ENCODE peak calls at places on chromosomes 7 and 10, in five cellular contexts. U, E, K, I and M are unnamed samples.
A peak's percentile ranks its signal among the peaks of the same experiment; 100 is the strongest.

GRCh38 chr7:82234457-82235049 is 209.0 kb downstream of the CACNA2D1 start:
- DNase-seq in U (peak; percentile 20), E (peak; percentile 49), K (no peak), I (no peak), M (no peak)

GRCh38 chr10:79403441-79404230 is 41.8 kb downstream of the ZCCHC24 start:
- DNase-seq in U (peak; percentile 42), E (no peak), K (no peak), I (no peak), M (no peak)

GRCh38 chr10:12707461-12708185 is 293.9 kb downstream of the CCDC3 start:
- DNase-seq in U (peak; percentile 98), E (peak; percentile 27), K (no peak), I (peak; percentile 97), M (peak; percentile 74)

GRCh38 chr10:19811517-19811916 is 4.7 kb upstream of the PLXDC2 start:
- DNase-seq in U (peak; percentile 28), E (peak; percentile 21), K (no peak), I (peak; percentile 41), M (no peak)

GRCh38 chr7:55054252-55054651 is 35.4 kb downstream of the EGFR start:
- DNase-seq in U (no peak), E (no peak), K (no peak), I (no peak), M (no peak)

GRCh38 chr10:118980870-118981269 is 48.6 kb upstream of the NANOS1 start:
- DNase-seq in U (no peak), E (no peak), K (no peak), I (no peak), M (no peak)

GRCh38 chr10:102628451-102628911 is 15.8 kb upstream of the TRIM8 start:
- DNase-seq in U (no peak), E (no peak), K (no peak), I (no peak), M (no peak)

GRCh38 chr7:12801107-12801506 is 113.7 kb downstream of the ARL4A start:
- DNase-seq in U (no peak), E (no peak), K (no peak), I (no peak), M (no peak)

GRCh38 chr7:134429481-134429880 is 29.4 kb downstream of the AKR1B1 start:
- DNase-seq in U (no peak), E (peak; percentile 77), K (no peak), I (no peak), M (no peak)

GRCh38 chr7:77467453-77467852 is 51.3 kb upstream of the GSAP start:
- DNase-seq in U (no peak), E (no peak), K (peak; percentile 39), I (no peak), M (no peak)

GRCh38 chr7:34341331-34341730 is 316.7 kb upstream of the NPSR1 start:
- DNase-seq in U (peak; percentile 68), E (no peak), K (no peak), I (no peak), M (no peak)

GRCh38 chr10:132499367-132499685 is 38.3 kb upstream of the INPP5A start:
- DNase-seq in U (no peak), E (no peak), K (no peak), I (no peak), M (no peak)

GRCh38 chr10:132498562-132499366 is 38.8 kb upstream of the INPP5A start:
- DNase-seq in U (no peak), E (no peak), K (no peak), I (no peak), M (no peak)

GRCh38 chr10:132497083-132497680 is 40.4 kb upstream of the INPP5A start:
- DNase-seq in U (no peak), E (no peak), K (no peak), I (no peak), M (no peak)

GRCh38 chr10:132496360-132497082 is 41.1 kb upstream of the INPP5A start:
- DNase-seq in U (no peak), E (no peak), K (no peak), I (no peak), M (no peak)

GRCh38 chr10:132497788-132498561 is 39.6 kb upstream of the INPP5A start:
- DNase-seq in U (no peak), E (no peak), K (no peak), I (no peak), M (no peak)
- H3K4me3 ChIP-seq in U (no peak overlapping the region), E (no peak overlapping the region), K (no peak overlapping the region), I (no peak overlapping the region), M (no peak overlapping the region)

DNA sequence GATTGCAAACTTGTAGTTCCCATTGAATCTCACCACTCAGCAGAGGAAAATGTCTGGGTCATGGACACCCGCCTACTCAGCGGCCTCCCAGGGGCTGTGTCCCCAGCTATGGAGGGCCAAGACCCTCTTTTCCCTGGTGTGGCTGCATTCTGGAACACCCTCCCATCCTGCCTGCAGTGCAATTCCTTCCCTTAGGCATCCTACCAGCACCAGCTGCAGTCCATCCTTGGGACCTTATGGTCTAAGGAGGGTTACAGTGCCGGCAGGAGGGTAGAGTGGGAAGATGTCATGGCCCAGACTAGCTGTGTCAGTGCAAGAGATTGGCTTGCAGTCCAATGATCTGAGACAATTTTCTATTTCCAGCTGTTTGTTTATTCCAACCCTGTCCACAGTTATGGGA is 92.4 kb downstream of the WDFY4 start:
- DNase-seq in U (no peak), E (no peak), K (no peak), I (no peak), M (no peak)
- H3K4me3 ChIP-seq in U (no peak overlapping the region), E (no peak overlapping the region), K (no peak overlapping the region), I (no peak overlapping the region), M (no peak overlapping the region)

GRCh38 chr10:22229756-22230330 is 12.0 kb upstream of the EBLN1 start:
- DNase-seq in U (no peak), E (no peak), K (no peak), I (no peak), M (no peak)

GRCh38 chr10:22231260-22231659 is 13.4 kb upstream of the EBLN1 start:
- DNase-seq in U (no peak), E (no peak), K (no peak), I (no peak), M (no peak)

GRCh38 chr10:22228167-22228938 is 10.5 kb upstream of the EBLN1 start:
- DNase-seq in U (no peak), E (no peak), K (no peak), I (no peak), M (no peak)

GRCh38 chr10:22230331-22230833 is 12.6 kb upstream of the EBLN1 start:
- DNase-seq in U (peak; percentile 61), E (peak; percentile 58), K (no peak), I (peak; percentile 51), M (peak; percentile 16)

DNA sequence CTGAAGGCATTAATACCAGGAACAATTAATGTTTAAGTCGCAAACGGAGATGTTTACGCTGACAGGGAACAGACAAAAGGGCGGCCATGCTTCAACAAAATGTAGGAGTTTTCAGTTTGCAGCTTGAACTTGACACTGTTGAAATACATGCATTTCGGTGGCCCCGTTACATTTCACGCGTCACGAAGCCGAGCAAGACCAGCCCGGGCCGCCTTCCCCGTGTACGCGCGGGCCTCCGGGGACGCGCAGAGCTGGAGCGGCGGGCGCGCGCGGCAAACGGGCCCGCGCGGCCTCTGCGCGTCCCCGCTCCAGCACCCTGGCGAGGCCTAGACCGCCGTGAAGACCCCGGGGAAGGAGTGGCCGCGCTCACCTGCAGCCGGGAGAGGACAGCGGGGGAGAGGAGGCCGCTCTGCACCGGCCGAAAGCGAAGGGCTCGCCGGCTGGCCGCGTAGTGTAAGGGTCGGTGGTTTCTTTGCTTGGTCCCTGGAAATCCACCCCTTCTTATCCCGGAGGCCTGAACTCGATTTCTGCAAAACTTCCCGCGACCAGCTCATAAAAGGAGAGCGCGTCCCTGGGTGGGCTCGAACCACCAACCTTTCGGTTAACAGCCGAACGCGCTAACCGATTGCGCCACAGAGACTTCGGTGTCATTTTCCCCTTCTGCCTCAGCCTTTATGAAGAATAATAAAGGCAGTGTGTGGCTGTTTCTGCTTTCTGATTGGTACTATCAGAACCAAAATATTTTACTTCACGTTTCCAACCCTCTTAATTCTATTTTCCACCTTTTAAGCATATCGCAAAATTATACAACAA is 11.3 kb upstream of the EBLN1 start:
- DNase-seq in U (peak; percentile 88), E (peak; percentile 82), K (peak; percentile 87), I (peak; percentile 90), M (peak; percentile 74)
- H3K4me3 ChIP-seq in U (peak overlapping the region; percentile 80), E (peak overlapping the region; percentile 52), K (peak overlapping the region; percentile 55), I (peak overlapping the region; percentile 72), M (peak overlapping the region; percentile 62)

DNA sequence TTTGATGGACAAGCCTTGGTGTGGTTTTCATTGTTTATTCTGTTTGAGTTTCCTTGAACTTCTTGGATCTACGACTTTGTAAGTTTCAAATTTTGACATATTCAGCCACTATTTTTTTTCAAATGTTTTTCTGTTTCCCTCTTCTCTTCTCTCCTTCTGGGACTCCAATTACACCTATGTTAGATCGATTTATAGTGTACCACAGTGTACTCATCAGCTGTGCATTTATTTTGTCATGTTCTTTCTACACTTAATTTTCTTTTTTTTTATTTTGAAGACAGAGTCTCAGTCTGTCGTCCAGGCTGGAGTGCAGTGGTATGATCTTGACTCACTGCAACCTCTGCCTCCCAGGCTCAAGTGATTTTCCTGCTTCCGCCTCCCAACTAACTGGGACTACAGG is 16.2 kb downstream of the OLAH start:
- DNase-seq in U (no peak), E (no peak), K (no peak), I (no peak), M (no peak)
- H3K4me3 ChIP-seq in U (no peak overlapping the region), E (no peak overlapping the region), K (no peak overlapping the region), I (no peak overlapping the region), M (no peak overlapping the region)

GRCh38 chr7:101803203-101804086 is 14.0 kb upstream of the CUX1 start:
- DNase-seq in U (no peak), E (no peak), K (no peak), I (no peak), M (no peak)
- H3K4me3 ChIP-seq in U (no peak overlapping the region), E (no peak overlapping the region), K (no peak overlapping the region), I (no peak overlapping the region), M (no peak overlapping the region)

DNA sequence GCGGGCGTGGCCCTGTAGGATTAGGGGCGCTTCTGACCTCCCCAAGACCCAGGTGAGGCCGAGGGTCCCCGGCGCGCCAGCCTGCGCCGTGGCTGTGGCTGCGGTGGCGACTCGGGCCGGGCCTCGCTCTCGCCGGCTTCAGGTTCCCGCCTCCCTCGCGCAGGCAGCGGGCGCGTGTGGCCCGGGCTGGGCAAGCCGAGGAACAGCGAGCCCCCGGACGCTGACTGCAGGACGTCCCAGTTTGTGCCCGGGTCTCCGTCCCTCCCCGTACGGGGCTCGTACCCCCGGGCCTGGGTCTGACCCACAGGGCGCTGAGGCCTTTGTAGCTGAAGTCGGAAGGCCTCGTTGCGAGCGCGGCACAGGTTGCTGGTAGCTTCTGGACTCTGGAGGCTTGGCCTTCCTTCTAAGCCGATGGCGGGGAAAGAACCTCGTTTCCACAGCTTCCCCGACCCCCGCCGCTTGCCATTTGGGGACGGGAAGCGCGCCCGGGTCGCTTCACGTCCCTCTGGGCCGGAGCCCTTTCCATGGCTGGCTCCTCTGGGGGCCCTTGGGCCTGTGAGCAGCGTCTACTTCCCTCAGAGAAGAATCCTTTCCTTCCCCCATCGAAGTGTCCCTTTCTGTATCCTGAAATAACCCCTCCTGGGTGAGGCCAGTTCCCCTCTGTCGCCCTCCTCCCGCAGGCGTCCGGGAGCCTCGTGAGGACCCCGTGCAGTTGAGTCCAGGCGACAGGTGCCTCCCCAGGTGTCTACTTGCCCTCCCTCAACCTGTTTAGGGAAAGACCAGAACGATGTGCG is 9.1 kb downstream of the EVX1 start:
- DNase-seq in U (no peak), E (no peak), K (no peak), I (no peak), M (no peak)
- H3K4me3 ChIP-seq in U (no peak overlapping the region), E (no peak overlapping the region), K (no peak overlapping the region), I (no peak overlapping the region), M (no peak overlapping the region)

DNA sequence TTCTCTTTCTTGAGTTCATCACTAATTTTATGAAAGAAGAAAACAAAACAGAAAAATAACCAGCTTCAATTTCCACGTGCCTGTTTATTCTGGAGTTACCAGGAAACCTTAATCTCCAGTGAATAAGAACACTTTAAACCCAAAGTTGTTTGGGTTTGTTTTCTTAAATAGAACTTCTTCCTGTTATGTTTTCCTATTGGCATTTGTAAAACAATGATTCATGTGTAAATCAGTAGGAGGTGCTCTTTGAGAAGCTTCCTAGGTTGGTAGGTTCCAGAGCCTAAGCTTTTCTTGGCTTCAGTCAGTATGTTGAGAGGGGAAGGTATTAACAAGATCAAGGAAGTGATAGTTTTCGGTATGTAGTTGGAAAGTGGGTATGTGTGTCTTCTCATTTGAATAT is 119.0 kb downstream of the BICC1 start:
- DNase-seq in U (no peak), E (no peak), K (no peak), I (no peak), M (no peak)
- H3K4me3 ChIP-seq in U (no peak overlapping the region), E (no peak overlapping the region), K (no peak overlapping the region), I (no peak overlapping the region), M (no peak overlapping the region)